ENCODE peak calls at places on chromosomes 4 and X, in five cellular contexts. A is A549, G is left lung, C is fibroblast of mammary gland, U is HCT116. O is an unnamed sample.

GRCh38 chrX:131633285-131633917 is 89.5 kb downstream of the OR13H1 start:
- DNase-seq in A (peak; percentile 65), G (peak; percentile 34), C (peak; percentile 60), U (peak; percentile 29), O (no peak)

GRCh38 chrX:10259716-10260115 is 102.9 kb downstream of the CLCN4 start:
- DNase-seq in A (no peak), G (no peak), C (peak; percentile 26), U (no peak), O (no peak)

GRCh38 chr4:3529363-3529762 is 2.9 kb downstream of the LRPAP1 start:
- DNase-seq in A (no peak), G (peak; percentile 79), C (peak; percentile 38), U (no peak), O (no peak)

GRCh38 chrX:110086916-110087484 is 84.1 kb downstream of the TMEM164 start:
- DNase-seq in A (peak; percentile 94), G (no peak), C (peak; percentile 96), U (peak; percentile 59), O (no peak)

GRCh38 chrX:103607385-103608304 is at the start of gene TCEAL3:
- DNase-seq in A (no peak), G (peak; percentile 46), C (peak; percentile 23), U (no peak), O (peak; percentile 60)

GRCh38 chr4:53119685-53120084 is 246.2 kb downstream of the SCFD2 start:
- DNase-seq in A (no peak), G (no peak), C (peak; percentile 66), U (no peak), O (no peak)

GRCh38 chrX:105894721-105895120 is 72.4 kb downstream of the NRK start:
- DNase-seq in A (no peak), G (no peak), C (no peak), U (no peak), O (no peak)

GRCh38 chr4:180827610-180828009 is 1415.6 kb upstream of the TENM3 start:
- DNase-seq in A (no peak), G (no peak), C (peak; percentile 21), U (no peak), O (no peak)

GRCh38 chrX:123846598-123847038 is 13.2 kb upstream of the XIAP start:
- DNase-seq in A (peak; percentile 50), G (no peak), C (peak; percentile 93), U (no peak), O (no peak)

GRCh38 chr4:24473309-24473721 is 111.0 kb downstream of the DHX15 start:
- DNase-seq in A (peak; percentile 45), G (no peak), C (peak; percentile 30), U (no peak), O (no peak)

GRCh38 chr4:140049024-140049923 is 104.7 kb downstream of the MAML3 start:
- DNase-seq in A (peak; percentile 91), G (peak; percentile 57), C (peak; percentile 49), U (no peak), O (peak; percentile 19)

GRCh38 chrX:19107035-19107434 is 15.2 kb downstream of the ADGRG2 start:
- DNase-seq in A (no peak), G (no peak), C (no peak), U (no peak), O (no peak)

GRCh38 chr4:143668930-143669553 is 31.4 kb downstream of the FREM3 start:
- DNase-seq in A (no peak), G (no peak), C (no peak), U (no peak), O (no peak)

GRCh38 chrX:121405826-121406225 is 358.4 kb downstream of the GLUD2 start:
- DNase-seq in A (no peak), G (no peak), C (no peak), U (no peak), O (no peak)

GRCh38 chr4:173991321-173991720 is 292.1 kb downstream of the FBXO8 start:
- DNase-seq in A (no peak), G (no peak), C (no peak), U (no peak), O (no peak)

GRCh38 chr4:173990126-173990878 is 293.2 kb downstream of the FBXO8 start:
- DNase-seq in A (peak; percentile 32), G (no peak), C (peak; percentile 70), U (peak; percentile 24), O (no peak)

GRCh38 chr4:173991814-173992213 is 291.7 kb downstream of the FBXO8 start:
- DNase-seq in A (no peak), G (no peak), C (no peak), U (no peak), O (no peak)

DNA sequence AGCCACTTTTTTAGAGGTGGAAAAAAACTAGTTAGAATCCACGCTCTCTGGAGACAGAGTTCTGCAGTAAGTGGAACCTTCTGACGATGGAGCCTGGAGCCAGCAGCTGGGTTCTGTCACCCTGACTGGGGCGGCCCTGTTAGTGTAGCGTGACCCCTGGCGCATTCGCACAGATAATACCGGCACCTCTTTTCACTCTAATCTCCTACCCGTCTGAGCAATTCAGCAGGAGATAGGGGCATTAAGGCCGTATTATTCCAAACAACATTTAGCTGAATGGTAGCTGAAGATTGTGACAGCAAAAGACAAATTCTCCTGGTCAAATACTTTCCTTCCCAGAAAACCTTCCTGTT is 292.6 kb downstream of the FBXO8 start:
- DNase-seq in A (no peak), G (no peak), C (no peak), U (no peak), O (no peak)
- TF ChIP-seq CTCF in A (no peak), G (no peak), C (no peak), U (no peak), O (no peak)

GRCh38 chr4:48114396-48114795 is 19.7 kb downstream of the TXK start:
- DNase-seq in A (no peak), G (no peak), C (no peak), U (no peak), O (no peak)
- TF ChIP-seq CTCF in A (no peak), G (no peak), C (no peak), U (no peak), O (no peak)

DNA sequence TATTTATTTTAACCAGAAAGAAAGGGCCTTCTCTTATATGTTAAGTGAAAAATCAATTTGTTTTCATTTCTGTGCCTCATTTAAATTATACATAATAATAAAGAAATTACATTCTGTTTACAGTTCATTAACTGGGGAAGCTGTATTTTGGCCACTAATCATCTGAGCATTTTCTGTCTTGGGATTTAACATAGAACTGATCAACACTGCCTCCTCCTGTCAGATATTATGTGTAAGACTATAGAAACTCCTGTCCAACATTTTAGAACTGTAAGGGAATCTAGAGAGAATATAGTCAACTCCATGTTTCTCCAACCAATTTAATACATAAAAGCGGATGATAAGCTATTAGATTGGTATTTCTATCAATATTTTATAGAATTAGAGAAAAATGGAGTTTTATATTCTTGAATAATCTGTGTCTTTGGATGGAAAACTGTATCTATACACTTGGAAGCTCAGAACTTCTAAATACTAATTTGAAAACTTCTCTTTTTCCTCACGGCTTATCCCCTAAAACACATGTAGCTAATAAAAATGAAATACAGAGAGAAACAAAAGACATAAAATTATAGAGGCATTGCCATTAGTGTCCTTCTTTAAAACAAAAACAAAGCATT is 33.0 kb downstream of the ENPEP start:
- DNase-seq in A (peak; percentile 17), G (no peak), C (peak; percentile 59), U (no peak), O (no peak)
- TF ChIP-seq CTCF in A (peak; percentile 39), G (no peak), C (peak; percentile 48), U (peak; percentile 55), O (peak; percentile 10)

DNA sequence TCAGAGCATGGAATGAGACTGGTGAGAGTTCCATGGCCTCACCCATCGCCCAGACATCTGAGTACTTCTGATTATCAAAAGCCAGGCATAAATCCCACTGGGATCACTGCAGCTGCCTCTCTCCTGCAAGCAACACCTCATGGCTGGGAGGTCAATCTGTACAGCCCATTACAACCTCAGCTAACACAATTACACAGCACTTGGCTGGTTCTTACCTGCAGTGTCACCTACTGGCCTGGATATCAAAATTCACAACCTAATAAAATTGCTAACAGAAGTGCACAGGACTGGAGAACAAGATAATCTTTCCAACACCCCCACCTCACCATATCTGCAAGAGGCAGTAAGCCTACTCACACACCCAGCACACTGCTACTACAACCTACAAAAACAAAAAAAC is 341.7 kb upstream of the NDST3 start:
- DNase-seq in A (no peak), G (no peak), C (no peak), U (no peak), O (no peak)
- TF ChIP-seq CTCF in A (no peak), G (no peak), C (no peak), U (peak; percentile 24), O (no peak)

DNA sequence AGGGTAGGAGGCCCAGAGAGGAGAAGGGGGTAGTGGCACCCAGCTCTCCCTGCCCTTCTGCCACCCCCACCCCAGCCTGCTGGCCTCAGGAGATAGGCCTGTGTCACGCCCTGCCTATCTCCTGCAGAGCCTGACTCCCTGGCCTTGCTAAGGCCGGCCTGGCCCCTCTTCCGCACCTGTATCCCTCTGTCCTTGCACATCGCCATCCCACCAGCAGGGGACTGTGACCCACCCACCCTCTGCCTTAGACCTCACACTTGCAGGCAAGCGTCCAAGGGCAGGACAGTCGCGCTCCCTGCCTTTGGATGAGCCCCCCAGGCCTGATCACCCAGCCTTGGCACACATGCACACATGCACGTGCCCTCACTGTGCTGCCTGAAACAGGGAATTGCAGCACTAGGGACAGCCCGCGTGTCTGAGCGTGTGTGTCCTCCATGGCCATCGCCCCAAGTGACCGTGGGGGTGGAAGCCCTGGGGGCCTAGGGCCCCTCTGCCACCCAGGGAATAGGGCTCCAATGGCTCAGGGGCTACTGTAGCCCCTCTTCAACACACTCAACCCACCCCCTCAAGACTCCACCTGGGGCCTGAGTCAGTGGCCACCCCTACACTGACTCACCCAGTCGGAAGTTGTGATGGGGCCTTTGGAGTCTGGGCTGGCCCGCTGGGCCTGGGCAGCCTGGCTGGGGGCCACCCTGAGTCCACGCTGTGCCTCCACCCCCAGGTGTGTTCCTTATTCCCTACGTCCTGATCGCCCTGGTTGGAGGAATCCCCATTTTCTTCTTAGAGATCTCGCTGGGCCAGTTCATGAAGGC is 2.1 kb downstream of the SLC6A8 start:
- DNase-seq in A (no peak), G (no peak), C (no peak), U (no peak), O (no peak)
- TF ChIP-seq CTCF in A (no peak), G (no peak), C (peak; percentile 2), U (peak; percentile 27), O (no peak)

GRCh38 chr4:168877779-168878491 is 132.1 kb downstream of the CBR4 start:
- DNase-seq in A (no peak), G (peak; percentile 65), C (no peak), U (no peak), O (peak; percentile 58)
- TF ChIP-seq CTCF in A (no peak), G (no peak), C (no peak), U (no peak), O (no peak)